ENCODE peak calls at places on chromosomes 7 and 10, in four cellular contexts. B is suprapubic skin, Q is stomach, Z is heart left ventricle. K is an unnamed sample.

GRCh38 chr10:22556774-22557173 is 157.6 kb downstream of the PIP4K2A start:
- DNase-seq in B (no peak), Q (no peak), Z (no peak), K (no peak)

GRCh38 chr7:22564511-22565045 is 64.6 kb upstream of the STEAP1B start:
- DNase-seq in B (no peak), Q (no peak), Z (peak), K (peak)

GRCh38 chr7:77753173-77753572 is 45.1 kb downstream of the TMEM60 start:
- DNase-seq in B (no peak), Q (no peak), Z (no peak), K (no peak)

GRCh38 chr10:86203162-86203905 is 163.3 kb downstream of the GRID1 start:
- DNase-seq in B (peak), Q (no peak), Z (no peak), K (no peak)

GRCh38 chr10:103759100-103759781 is 96.1 kb downstream of the SH3PXD2A start:
- DNase-seq in B (no peak), Q (no peak), Z (no peak), K (peak)

GRCh38 chr10:71347587-71348395 is 28.7 kb downstream of the SLC29A3 start:
- DNase-seq in B (no peak), Q (peak), Z (no peak), K (no peak)

GRCh38 chr7:97499204-97499603 is 232.7 kb upstream of the TAC1 start:
- DNase-seq in B (no peak), Q (peak), Z (no peak), K (no peak)

GRCh38 chr10:62082729-62083412 is 181.4 kb downstream of the ARID5B start:
- DNase-seq in B (no peak), Q (no peak), Z (no peak), K (no peak)

GRCh38 chr10:23293145-23293724 is 51.4 kb downstream of the C10orf67 start:
- DNase-seq in B (no peak), Q (no peak), Z (no peak), K (no peak)

GRCh38 chr7:133947458-133948044 is 179.6 kb upstream of the LRGUK start:
- DNase-seq in B (no peak), Q (no peak), Z (no peak), K (no peak)

GRCh38 chr10:30816144-30816811 is 186.7 kb upstream of the LYZL2 start:
- DNase-seq in B (no peak), Q (no peak), Z (no peak), K (no peak)

GRCh38 chr10:124231188-124232135 is 138.1 kb upstream of the CHST15 start:
- DNase-seq in B (no peak), Q (no peak), Z (no peak), K (no peak)

DNA sequence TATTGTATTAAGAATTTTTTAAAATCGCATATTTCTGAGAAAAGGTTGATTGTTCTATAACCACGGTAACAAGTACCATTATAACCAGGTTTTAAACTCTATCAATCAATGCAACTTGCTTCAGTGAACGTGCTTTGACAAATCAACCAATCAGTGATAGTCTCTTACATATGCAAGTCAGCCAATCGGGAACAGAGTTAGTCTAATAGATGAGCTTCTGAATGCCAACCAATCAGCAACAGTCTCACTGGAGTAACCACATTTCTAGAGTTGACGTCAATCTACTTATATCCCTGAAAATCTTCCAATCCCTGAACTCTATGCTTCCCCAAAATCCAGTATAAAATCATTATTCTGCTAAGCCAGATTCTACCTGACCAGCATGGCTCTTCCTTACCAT is 44.7 kb upstream of the TRUB1 start:
- DNase-seq in B (no peak), Q (no peak), Z (no peak), K (no peak)
- H3K4me3 ChIP-seq in B (no peak), Q (no peak), Z (no peak), K (no peak)

GRCh38 chr10:66795871-66796270 is 130.0 kb upstream of the LRRTM3 start:
- DNase-seq in B (no peak), Q (no peak), Z (no peak), K (no peak)

GRCh38 chr10:66803174-66803573 is 122.7 kb upstream of the LRRTM3 start:
- DNase-seq in B (no peak), Q (no peak), Z (no peak), K (no peak)

GRCh38 chr10:66804911-66805310 is 120.9 kb upstream of the LRRTM3 start:
- DNase-seq in B (no peak), Q (no peak), Z (no peak), K (no peak)

GRCh38 chr10:66799474-66799873 is 126.4 kb upstream of the LRRTM3 start:
- DNase-seq in B (no peak), Q (no peak), Z (no peak), K (no peak)
- H3K4me3 ChIP-seq in B (no peak), Q (peak), Z (no peak), K (no peak)

DNA sequence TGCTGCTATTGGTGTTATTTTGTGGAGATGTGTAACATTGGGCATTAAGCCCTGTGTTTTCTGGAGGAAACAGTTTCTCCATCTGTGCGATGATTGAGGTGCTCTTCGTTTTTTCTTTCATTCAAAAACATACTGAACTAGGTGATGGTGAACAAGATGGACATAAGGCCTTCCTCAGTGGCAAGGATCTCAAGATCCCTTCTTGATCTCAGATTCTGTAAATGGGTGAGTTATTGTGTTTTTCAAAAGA is 759 bp upstream of the ELAPOR2 start:
- DNase-seq in B (no peak), Q (no peak), Z (no peak), K (no peak)
- H3K4me3 ChIP-seq in B (peak), Q (no peak), Z (peak), K (no peak)

DNA sequence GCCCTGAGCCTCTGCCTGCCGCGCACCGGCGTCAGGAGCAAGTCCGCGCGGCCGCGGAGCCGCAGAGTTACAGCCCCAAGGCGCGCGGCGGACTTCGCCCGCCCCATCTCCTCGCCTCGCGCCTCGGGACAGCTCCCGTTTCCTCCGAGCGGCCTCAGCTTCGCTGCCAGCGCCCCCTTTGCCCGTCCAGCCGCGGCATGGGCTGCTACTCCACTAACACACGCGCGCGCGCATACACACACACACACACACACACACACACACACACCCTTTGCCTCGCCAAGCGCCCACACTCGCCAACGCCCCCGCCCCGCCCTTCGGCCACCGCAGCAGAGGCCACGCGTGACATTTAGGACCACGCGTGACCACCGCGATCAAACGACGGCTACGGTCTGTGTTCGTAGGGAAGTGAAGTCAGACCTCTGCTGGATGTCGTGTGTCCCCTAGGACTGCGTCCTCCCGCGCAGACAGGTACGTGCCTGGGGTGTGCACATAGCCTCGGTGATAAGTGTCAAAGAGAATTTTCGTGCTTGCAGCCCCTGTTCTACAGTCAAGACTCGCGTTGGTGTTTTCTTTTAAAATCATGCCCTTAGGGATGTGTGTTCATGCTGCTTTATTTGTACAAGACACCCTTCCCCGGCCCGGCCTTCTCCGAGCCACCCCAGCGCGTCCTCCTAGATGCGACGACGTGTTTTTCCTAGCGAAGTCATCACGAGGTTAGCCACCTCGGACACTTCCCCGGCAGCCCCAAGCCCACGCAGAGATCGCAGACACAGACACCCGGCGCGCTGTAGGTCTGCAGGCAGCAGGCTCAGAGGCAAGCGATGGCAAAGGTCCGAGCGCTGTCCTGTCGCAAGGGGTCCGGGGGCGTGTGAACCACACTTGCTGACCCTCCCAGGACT is 890 bp downstream of the MKX start:
- DNase-seq in B (no peak), Q (peak), Z (peak), K (no peak)
- H3K4me3 ChIP-seq in B (peak), Q (peak), Z (peak), K (peak)

K was measured in skeletal muscle cell.